ENCODE peak calls at places on chromosomes 12 and 14, in seven cellular contexts. A is body of pancreas, H is spleen, Z is suprapubic skin, S is A549, C is heart left ventricle, P is breast epithelium. I is an unnamed sample.
A peak's percentile ranks its signal among the peaks of the same experiment; 100 is the strongest.

GRCh38 chr12:90909069-90909676 is 45.8 kb downstream of the CCER1 start:
- DNase-seq in P (no peak), A (peak; percentile 19), S (peak; percentile 28), C (no peak), H (no peak), Z (no peak), I (no peak)

GRCh38 chr12:21453312-21453852 is 15.9 kb downstream of the PYROXD1 start:
- DNase-seq in S (no peak), P (no peak), Z (no peak), H (no peak), A (no peak), C (no peak), I (no peak)

GRCh38 chr14:104546021-104546491 is 33.5 kb upstream of the C14orf180 start:
- DNase-seq in H (peak; percentile 79), C (no peak), Z (no peak), A (no peak), S (no peak), P (peak; percentile 25), I (no peak)

GRCh38 chr12:62730649-62731377 is 204.1 kb downstream of the PPM1H start:
- DNase-seq in C (no peak), S (peak; percentile 66), P (no peak), H (no peak), Z (no peak), A (no peak), I (no peak)

GRCh38 chr12:51262758-51263177 is 7.4 kb downstream of the SMAGP start:
- DNase-seq in C (no peak), H (peak; percentile 82), S (peak; percentile 46), P (no peak), Z (peak; percentile 65), A (peak; percentile 94), I (peak; percentile 44)

GRCh38 chr12:107372229-107372658 is 278.9 kb upstream of the CRY1 start:
- DNase-seq in S (no peak), C (no peak), H (no peak), A (no peak), P (no peak), Z (no peak), I (no peak)

GRCh38 chr14:100554082-100554677 is 33.0 kb downstream of the BEGAIN start:
- DNase-seq in Z (peak; percentile 83), H (no peak), S (no peak), C (peak; percentile 77), P (no peak), A (no peak), I (peak; percentile 72)

GRCh38 chr12:10716704-10717315 is 6.3 kb downstream of the YBX3 start:
- DNase-seq in S (peak; percentile 51), C (peak; percentile 78), A (peak; percentile 66), P (peak; percentile 75), H (peak; percentile 76), Z (peak; percentile 94), I (peak; percentile 79)

GRCh38 chr12:108907861-108908302 is 28.0 kb downstream of the DAO start:
- DNase-seq in H (no peak), Z (no peak), P (no peak), C (no peak), S (peak; percentile 18), A (peak; percentile 51), I (no peak)

GRCh38 chr12:91349451-91349850 is 166.8 kb upstream of the DCN start:
- DNase-seq in P (no peak), S (no peak), H (no peak), Z (no peak), C (no peak), A (no peak), I (no peak)

GRCh38 chr12:76457010-76457409 is 102.6 kb downstream of the OSBPL8 start:
- DNase-seq in Z (no peak), C (no peak), A (no peak), H (no peak), S (no peak), P (no peak), I (no peak)

GRCh38 chr14:61570188-61570960 is 124.9 kb upstream of the HIF1A start:
- DNase-seq in P (no peak), A (no peak), H (no peak), Z (no peak), C (no peak), S (no peak), I (no peak)

GRCh38 chr14:61568572-61569011 is 126.7 kb upstream of the HIF1A start:
- DNase-seq in P (no peak), H (peak; percentile 95), S (no peak), Z (no peak), C (peak; percentile 75), A (peak; percentile 74), I (no peak)

GRCh38 chr14:61569308-61569707 is 126.0 kb upstream of the HIF1A start:
- DNase-seq in A (no peak), Z (no peak), H (no peak), P (no peak), S (no peak), C (no peak), I (no peak)

GRCh38 chr14:61570961-61571299 is 124.4 kb upstream of the HIF1A start:
- DNase-seq in C (no peak), H (no peak), S (no peak), P (no peak), Z (no peak), A (no peak), I (no peak)

DNA sequence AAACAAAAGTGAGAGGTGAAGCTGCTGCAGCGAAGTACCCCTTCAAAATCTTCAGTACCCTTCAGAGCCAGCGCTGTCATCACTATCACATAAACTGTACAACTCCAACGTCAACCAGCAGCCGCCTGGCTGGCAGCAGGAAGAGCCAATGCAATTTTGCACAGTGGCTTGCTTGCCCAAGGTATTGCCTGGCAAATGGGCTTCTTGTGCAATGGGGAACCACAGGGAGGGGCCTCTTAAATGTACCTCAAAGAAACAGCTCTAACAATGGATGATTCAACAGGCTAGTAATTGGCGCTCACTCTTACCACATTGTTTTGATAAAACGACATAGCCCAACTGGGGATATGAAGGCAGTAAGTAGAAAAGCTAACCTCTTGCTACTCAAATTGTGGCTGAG is 125.5 kb upstream of the HIF1A start:
- DNase-seq in Z (peak; percentile 74), C (peak; percentile 70), S (no peak), P (no peak), A (peak; percentile 71), H (peak; percentile 86), I (no peak)
- H3K4me3 ChIP-seq in Z (no peak overlapping the region), C (no peak overlapping the region), S (no peak overlapping the region), P (no peak overlapping the region), A (no peak overlapping the region), H (no peak overlapping the region), I (no peak overlapping the region)

DNA sequence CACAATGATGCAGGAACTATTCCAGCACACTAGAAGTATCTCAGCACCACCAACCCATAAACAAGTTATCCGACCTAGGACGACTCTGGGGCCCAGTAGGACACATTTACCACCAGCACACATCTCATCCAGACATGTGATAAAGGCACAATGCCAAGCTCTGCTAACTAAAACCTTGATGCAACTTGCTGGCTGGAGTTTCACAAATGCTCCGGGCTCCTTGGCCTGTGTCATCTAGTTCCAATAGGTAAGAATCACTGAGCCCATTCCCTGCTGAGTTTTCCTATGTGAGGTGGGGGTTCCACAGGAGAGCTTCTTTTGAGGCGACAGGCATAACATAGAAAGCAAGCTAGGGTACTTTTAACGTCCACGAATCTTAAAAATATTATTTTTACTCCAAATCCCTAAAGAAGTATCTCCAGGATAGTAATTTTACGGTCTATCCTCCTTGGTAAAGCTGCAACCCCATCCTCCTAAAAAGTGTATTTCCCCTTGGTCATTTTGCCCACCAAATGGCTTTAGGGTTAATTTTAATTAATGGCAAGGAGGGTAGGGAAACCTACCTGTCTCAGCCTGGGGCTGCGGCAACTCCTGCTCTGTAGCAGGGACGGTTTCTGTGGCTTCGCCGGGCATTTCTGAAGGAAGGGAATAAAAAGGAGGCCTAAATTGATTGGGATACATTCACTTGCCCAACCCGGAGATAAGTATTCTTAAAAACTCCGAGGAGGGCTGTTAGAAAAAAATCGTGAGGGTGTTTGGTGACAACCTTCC is 1.0 kb downstream of the NACA start:
- DNase-seq in C (no peak), H (no peak), S (no peak), Z (peak; percentile 78), A (peak; percentile 76), P (peak; percentile 72), I (peak; percentile 63)
- TF ChIP-seq POLR2A in C (peak; percentile 27), H (no peak), S (no peak), Z (no peak), A (no peak), P (no peak), I (no peak)

GRCh38 chr12:119649202-119649808 is 18.6 kb upstream of the PRKAB1 start:
- DNase-seq in P (no peak), A (no peak), S (peak; percentile 26), C (no peak), H (no peak), Z (no peak), I (no peak)

GRCh38 chr12:119642986-119643385 is 24.9 kb upstream of the PRKAB1 start:
- DNase-seq in P (no peak), A (no peak), S (no peak), Z (no peak), H (no peak), C (no peak), I (no peak)

GRCh38 chr12:119644930-119645329 is 23.0 kb upstream of the PRKAB1 start:
- DNase-seq in C (no peak), H (no peak), A (no peak), P (no peak), Z (no peak), S (no peak), I (no peak)

DNA sequence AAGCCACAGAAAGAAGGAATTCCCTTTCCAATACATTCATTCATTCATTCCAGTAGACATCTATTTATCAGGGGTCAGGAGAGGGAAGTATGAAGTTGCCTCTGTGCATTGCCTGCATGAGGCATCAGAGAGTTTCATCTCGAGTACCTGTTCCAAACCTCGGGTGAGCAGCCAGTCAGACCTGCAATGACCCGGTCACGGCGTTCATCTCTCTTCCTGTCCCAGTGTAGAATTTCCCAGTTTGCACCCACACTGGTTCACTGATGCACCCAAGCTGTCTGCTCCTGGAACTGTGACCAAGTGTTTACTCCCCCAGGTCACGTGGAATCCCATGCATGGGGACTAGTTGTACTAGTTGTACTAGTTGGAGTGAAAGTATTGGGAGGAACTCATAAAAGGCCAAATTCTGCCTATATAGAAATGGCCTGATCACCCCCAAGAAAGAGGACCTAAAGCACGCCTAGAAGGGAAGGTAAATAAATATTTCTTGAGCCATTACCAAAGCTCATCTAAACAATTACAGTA is 22.3 kb upstream of the PRKAB1 start:
- DNase-seq in A (no peak), S (no peak), C (no peak), P (no peak), Z (no peak), H (no peak), I (no peak)
- H3K4me3 ChIP-seq in A (no peak overlapping the region), S (no peak overlapping the region), C (no peak overlapping the region), P (no peak overlapping the region), Z (no peak overlapping the region), H (no peak overlapping the region), I (no peak overlapping the region)

DNA sequence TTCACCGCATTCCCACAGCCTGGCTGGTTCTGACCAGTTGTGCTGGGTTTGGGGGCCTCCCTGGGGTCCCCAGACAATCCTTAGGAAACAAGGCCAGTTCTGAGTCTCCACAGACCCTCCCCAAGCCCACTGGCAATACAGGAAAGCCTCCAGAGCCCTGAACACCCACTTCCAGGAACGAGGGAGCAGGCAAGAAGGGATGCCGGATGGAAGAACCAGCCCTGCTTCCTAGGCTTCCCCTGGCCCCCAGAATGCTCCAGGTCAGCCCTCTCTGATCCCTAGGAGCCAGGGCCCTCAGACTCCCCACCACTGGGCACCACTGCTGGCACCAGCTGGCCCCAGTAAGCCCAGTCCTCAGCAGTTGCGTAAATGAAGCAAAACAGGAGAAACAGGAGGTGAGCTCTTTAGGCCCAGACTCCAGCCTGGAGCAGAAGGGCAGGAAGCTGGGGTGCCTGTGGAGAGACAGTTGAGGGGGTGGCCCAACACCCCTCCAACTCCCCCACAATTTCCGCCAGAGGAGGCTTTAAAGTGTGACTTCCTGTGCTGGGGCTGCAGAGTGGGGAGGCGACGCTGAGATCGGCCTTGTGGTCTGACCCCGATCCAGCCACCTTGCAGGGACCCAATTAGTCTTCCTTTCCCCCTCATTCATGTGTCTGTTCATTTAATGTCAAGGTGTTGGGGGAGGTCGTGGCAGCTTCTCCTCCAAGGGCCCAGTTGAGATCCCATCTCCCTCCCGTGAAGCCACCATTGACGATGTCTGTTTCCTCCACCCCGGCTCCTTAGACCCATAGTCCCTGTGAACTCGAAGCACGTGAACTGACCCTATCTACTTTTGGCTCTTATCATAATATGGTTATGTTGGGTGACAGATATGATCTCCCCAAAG is 4.8 kb downstream of the TNFRSF1A start:
- DNase-seq in A (peak; percentile 46), P (no peak), S (no peak), C (peak; percentile 68), H (peak; percentile 89), Z (no peak), I (no peak)
- TF ChIP-seq POLR2A in A (no peak), P (no peak), S (no peak), C (no peak), H (no peak), Z (no peak), I (no peak)